ENCODE peak calls at places on chromosome 12, in six cellular contexts. S is tibial artery, D is GM06990, J is testis, W is fibroblast of lung, U is colonic mucosa. P is an unnamed sample. For H3K36me3, the result is how much of the 10 kb centered on the place peaks cover.

GRCh38 chr12:65501935-65502334 is 223.5 kb downstream of the MSRB3 start:
- DNase-seq in S (no peak), D (no peak), J (no peak), W (no peak), U (no peak), P (no peak)

GRCh38 chr12:39272934-39273770 is 169.8 kb downstream of the KIF21A start:
- DNase-seq in S (no peak), D (peak), J (peak), W (peak), U (peak), P (peak)

GRCh38 chr12:67471810-67472209 is 176.7 kb upstream of the DYRK2 start:
- DNase-seq in S (no peak), D (no peak), J (no peak), W (no peak), U (no peak), P (no peak)

GRCh38 chr12:90908465-90908864 is 46.5 kb downstream of the CCER1 start:
- DNase-seq in S (no peak), D (no peak), J (peak), W (peak), U (no peak), P (no peak)

GRCh38 chr12:39966738-39967137 is 139.1 kb downstream of the SLC2A13 start:
- DNase-seq in S (no peak), D (no peak), J (no peak), W (no peak), U (no peak), P (no peak)

GRCh38 chr12:64169999-64170398 is 52.1 kb downstream of the KICS2 start:
- DNase-seq in S (no peak), D (no peak), J (no peak), W (peak), U (no peak), P (no peak)

GRCh38 chr12:51482808-51483532 is 58.3 kb downstream of the SLC4A8 start:
- DNase-seq in S (no peak), D (no peak), J (no peak), W (peak), U (no peak), P (peak)

GRCh38 chr12:59040651-59041050 is 120.3 kb upstream of the LRIG3 start:
- DNase-seq in S (no peak), D (no peak), J (no peak), W (peak), U (no peak), P (no peak)

GRCh38 chr12:6963016-6963731 is 7.3 kb downstream of the PHB2 start:
- DNase-seq in S (peak), D (no peak), J (no peak), W (no peak), U (peak), P (peak)

GRCh38 chr12:32390572-32391219 is 8.7 kb upstream of the FGD4 start:
- DNase-seq in S (no peak), D (peak), J (peak), W (peak), U (peak), P (peak)

GRCh38 chr12:107651867-107652449 is 33.6 kb upstream of the PWP1 start:
- DNase-seq in S (no peak), D (no peak), J (no peak), W (no peak), U (no peak), P (no peak)

GRCh38 chr12:123916729-123917128 is 55.9 kb downstream of the CCDC92 start:
- DNase-seq in S (no peak), D (no peak), J (no peak), W (peak), U (no peak), P (no peak)

GRCh38 chr12:26187429-26187828 is 7.9 kb upstream of the SSPN start:
- DNase-seq in S (no peak), D (no peak), J (peak), W (no peak), U (no peak), P (no peak)

GRCh38 chr12:25051583-25052190 is 102.8 kb upstream of the BCAT1 start:
- DNase-seq in S (no peak), D (peak), J (no peak), W (no peak), U (no peak), P (no peak)

GRCh38 chr12:58920102-58920955 is at the start of gene LRIG3:
- DNase-seq in S (peak), D (peak), J (peak), W (peak), U (peak), P (peak)

GRCh38 chr12:122951406-122951805 is 14.9 kb downstream of the ABCB9 start:
- DNase-seq in S (no peak), D (no peak), J (no peak), W (peak), U (peak), P (peak)

GRCh38 chr12:52879394-52880351 is 25.2 kb downstream of the KRT8 start:
- DNase-seq in S (peak), D (peak), J (peak), W (peak), U (peak), P (peak)

GRCh38 chr12:75974323-75975273 is 57.0 kb downstream of the PHLDA1 start:
- DNase-seq in S (no peak), D (no peak), J (no peak), W (no peak), U (no peak), P (no peak)

GRCh38 chr12:82800185-82800584 is 113.5 kb downstream of the TMTC2 start:
- DNase-seq in S (no peak), D (no peak), J (no peak), W (no peak), U (no peak), P (no peak)

GRCh38 chr12:130633771-130634170 is 82.3 kb downstream of the RIMBP2 start:
- DNase-seq in S (no peak), D (no peak), J (no peak), W (no peak), U (peak), P (no peak)

GRCh38 chr12:106917503-106917902 is 38.2 kb upstream of the TMEM263 start:
- DNase-seq in S (no peak), D (no peak), J (no peak), W (peak), U (no peak), P (no peak)

GRCh38 chr12:65853489-65854157 is 29.3 kb downstream of the HMGA2 start:
- DNase-seq in S (no peak), D (no peak), J (no peak), W (peak), U (no peak), P (no peak)

GRCh38 chr12:115984607-115985006 is 292.9 kb downstream of the MED13L start:
- DNase-seq in S (no peak), D (no peak), J (no peak), W (no peak), U (no peak), P (no peak)
- H3K36me3 ChIP-seq in S (half or more), D (under half), J (under half), W (under half), U (under half), P (under half)

GRCh38 chr12:70933133-70933532 is 12.6 kb upstream of the PTPRR start:
- DNase-seq in S (no peak), D (no peak), J (no peak), W (no peak), U (no peak), P (no peak)
- TF ChIP-seq CTCF in S (no peak), D (no peak), J (no peak), W (no peak), U (no peak), P (no peak)

GRCh38 chr12:50005150-50005549 is 20.1 kb downstream of the RACGAP1 start:
- DNase-seq in S (no peak), D (no peak), J (no peak), W (no peak), U (no peak), P (no peak)
- H3K36me3 ChIP-seq in S (under half), D (under half), J (under half), W (under half), U (under half), P (under half)

GRCh38 chr12:56080556-56081138 is 682 bp downstream of the ERBB3 start:
- DNase-seq in S (no peak), D (no peak), J (no peak), W (no peak), U (peak), P (peak)

GRCh38 chr12:56081393-56082347 is 1.7 kb downstream of the ERBB3 start:
- DNase-seq in S (no peak), D (no peak), J (no peak), W (no peak), U (peak), P (peak)

GRCh38 chr12:56078427-56078826 is 1.5 kb upstream of the ERBB3 start:
- DNase-seq in S (no peak), D (no peak), J (no peak), W (no peak), U (no peak), P (no peak)

GRCh38 chr12:56078931-56079728 is 835 bp upstream of the ERBB3 start:
- DNase-seq in S (peak), D (peak), J (peak), W (peak), U (peak), P (peak)

DNA sequence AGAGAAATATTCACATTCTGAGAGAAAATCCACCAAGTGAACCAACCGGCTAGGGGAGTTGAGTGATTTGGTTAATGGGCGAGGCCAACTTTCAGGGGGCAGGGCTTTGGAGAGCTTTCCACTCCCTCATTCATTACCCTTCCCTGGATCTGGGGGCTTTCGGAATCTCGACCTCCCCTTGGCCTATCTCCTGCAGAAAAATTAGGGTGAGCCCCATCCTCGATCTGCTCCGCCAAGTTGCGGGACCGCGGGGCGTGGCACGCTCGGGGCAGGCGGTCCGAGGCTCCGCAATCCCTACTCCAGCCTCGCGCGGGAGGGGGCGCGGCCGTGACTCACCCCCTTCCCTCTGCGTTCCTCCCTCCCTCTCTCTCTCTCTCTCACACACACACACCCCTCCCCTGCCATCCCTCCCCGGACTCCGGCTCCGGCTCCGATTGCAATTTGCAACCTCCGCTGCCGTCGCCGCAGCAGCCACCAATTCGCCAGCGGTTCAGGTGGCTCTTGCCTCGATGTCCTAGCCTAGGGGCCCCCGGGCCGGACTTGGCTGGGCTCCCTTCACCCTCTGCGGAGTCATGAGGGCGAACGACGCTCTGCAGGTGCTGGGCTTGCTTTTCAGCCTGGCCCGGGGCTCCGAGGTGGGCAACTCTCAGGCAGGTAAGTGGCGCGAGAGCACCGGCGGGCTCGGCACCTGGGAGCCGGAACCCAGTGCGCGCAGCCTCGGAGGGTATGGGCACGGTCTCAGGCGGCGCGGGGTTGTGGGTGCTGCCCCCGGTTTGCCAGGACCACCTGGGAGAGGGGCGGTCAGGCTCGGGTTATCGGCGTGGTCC is at the start of gene ERBB3:
- DNase-seq in S (peak), D (peak), J (peak), W (peak), U (peak), P (peak)
- TF ChIP-seq CTCF in S (no peak), D (no peak), J (no peak), W (no peak), U (no peak), P (no peak)